ENCODE peak calls at places on chromosomes 1 and 21, in nine cellular contexts. V, E, T, H, B, I, S, A and M are unnamed samples.

GRCh38 chr1:230735447-230735846 is 11.7 kb upstream of the CAPN9 start:
- DNase-seq in V (no peak), E (no peak), T (no peak), H (no peak), B (no peak), I (no peak), S (no peak), A (no peak), M (no peak)

GRCh38 chr21:20351138-20351537 is 647.1 kb upstream of the NCAM2 start:
- DNase-seq in V (no peak), E (no peak), T (no peak), H (no peak), B (no peak), I (no peak), S (no peak), A (no peak), M (no peak)

GRCh38 chr21:42786884-42787283 is 92.5 kb downstream of the WDR4 start:
- DNase-seq in V (no peak), E (no peak), T (no peak), H (no peak), B (no peak), I (no peak), S (no peak), A (no peak), M (no peak)

GRCh38 chr21:27647401-27647800 is 680.5 kb upstream of the ADAMTS5 start:
- DNase-seq in V (no peak), E (peak), T (no peak), H (no peak), B (no peak), I (no peak), S (no peak), A (no peak), M (no peak)

GRCh38 chr21:18810136-18810535 is 406.6 kb upstream of the TMPRSS15 start:
- DNase-seq in V (no peak), E (no peak), T (no peak), H (no peak), B (no peak), I (no peak), S (no peak), A (no peak), M (no peak)

GRCh38 chr21:25756190-25756932 is 21.6 kb downstream of the GABPA start:
- DNase-seq in V (no peak), E (no peak), T (no peak), H (no peak), B (no peak), I (no peak), S (no peak), A (peak), M (no peak)

GRCh38 chr21:43602277-43603229 is 56.7 kb downstream of the HSF2BP start:
- DNase-seq in V (no peak), E (no peak), T (no peak), H (no peak), B (no peak), I (no peak), S (no peak), A (no peak), M (no peak)

GRCh38 chr1:219329606-219330005 is 155.9 kb downstream of the LYPLAL1 start:
- DNase-seq in V (no peak), E (peak), T (no peak), H (no peak), B (no peak), I (no peak), S (no peak), A (peak), M (no peak)

GRCh38 chr1:157994704-157995540 is 1.5 kb downstream of the KIRREL1 start:
- DNase-seq in V (no peak), E (peak), T (no peak), H (no peak), B (peak), I (no peak), S (no peak), A (peak), M (no peak)

GRCh38 chr1:162561616-162562451 is at the start of gene UAP1:
- DNase-seq in V (no peak), E (peak), T (peak), H (no peak), B (peak), I (no peak), S (peak), A (peak), M (peak)

GRCh38 chr1:226649780-226650179 is 89.3 kb downstream of the ITPKB start:
- DNase-seq in V (no peak), E (peak), T (no peak), H (no peak), B (peak), I (no peak), S (no peak), A (peak), M (no peak)

GRCh38 chr1:197868751-197869501 is 33.5 kb upstream of the C1orf53 start:
- DNase-seq in V (peak), E (peak), T (peak), H (peak), B (peak), I (peak), S (no peak), A (peak), M (no peak)

GRCh38 chr1:27990920-27991537 is 31.3 kb downstream of the XKR8 start:
- DNase-seq in V (no peak), E (no peak), T (no peak), H (no peak), B (no peak), I (no peak), S (no peak), A (no peak), M (no peak)

GRCh38 chr1:206662396-206663092 is 22.2 kb upstream of the MAPKAPK2 start:
- DNase-seq in V (no peak), E (no peak), T (no peak), H (no peak), B (no peak), I (no peak), S (no peak), A (no peak), M (no peak)

GRCh38 chr1:47524272-47524671 is 86.4 kb downstream of the FOXD2 start:
- DNase-seq in V (no peak), E (no peak), T (no peak), H (no peak), B (no peak), I (no peak), S (no peak), A (no peak), M (no peak)

GRCh38 chr1:8674912-8675311 is 142.5 kb downstream of the RERE start:
- DNase-seq in V (no peak), E (peak), T (no peak), H (no peak), B (peak), I (no peak), S (no peak), A (no peak), M (no peak)

GRCh38 chr1:224359207-224359606 is 2.5 kb downstream of the CNIH4 start:
- DNase-seq in V (no peak), E (no peak), T (no peak), H (no peak), B (no peak), I (no peak), S (no peak), A (no peak), M (no peak)

GRCh38 chr1:151912973-151913372 is 3.7 kb upstream of the THEM4 start:
- DNase-seq in V (no peak), E (no peak), T (no peak), H (no peak), B (no peak), I (no peak), S (no peak), A (no peak), M (no peak)

GRCh38 chr1:86381223-86381622 is 14.9 kb downstream of the ODF2L start:
- DNase-seq in V (no peak), E (no peak), T (no peak), H (no peak), B (no peak), I (no peak), S (no peak), A (peak), M (no peak)